ENCODE peak calls at places on chromosomes 13 and 19, in eight cellular contexts. One of them, this sample, is unnamed.

GRCh38 chr13:57630661-57631606 is 610 bp upstream of the PCDH17 start:
- DNase-seq in mucosa of descending colon: no peak
- DNase-seq in right lobe of liver: no peak
- DNase-seq in heart right ventricle: no peak
- DNase-seq in hepatocyte: peak; percentile 35
- DNase-seq in DND-41: no peak
- DNase-seq in A549: no peak
- DNase-seq in kidney epithelial cell: peak; percentile 58
- DNase-seq in this sample: peak; percentile 68

GRCh38 chr13:51032831-51033230 is 78.2 kb downstream of the C13orf42 start:
- DNase-seq in mucosa of descending colon: no peak
- DNase-seq in DND-41: no peak
- DNase-seq in heart right ventricle: no peak
- DNase-seq in A549: no peak
- DNase-seq in hepatocyte: no peak
- DNase-seq in right lobe of liver: no peak
- DNase-seq in kidney epithelial cell: no peak
- DNase-seq in this sample: no peak

GRCh38 chr19:11480081-11480926 is 542 bp downstream of the ELAVL3 start:
- DNase-seq in hepatocyte: no peak
- DNase-seq in mucosa of descending colon: no peak
- DNase-seq in kidney epithelial cell: no peak
- DNase-seq in A549: no peak
- DNase-seq in heart right ventricle: no peak
- DNase-seq in right lobe of liver: no peak
- DNase-seq in DND-41: no peak
- DNase-seq in this sample: no peak

GRCh38 chr19:11446652-11447301 is 11.3 kb downstream of the PRKCSH start:
- DNase-seq in heart right ventricle: peak; percentile 74
- DNase-seq in right lobe of liver: no peak
- DNase-seq in A549: peak; percentile 40
- DNase-seq in hepatocyte: peak; percentile 58
- DNase-seq in DND-41: peak; percentile 40
- DNase-seq in mucosa of descending colon: peak; percentile 70
- DNase-seq in kidney epithelial cell: no peak
- DNase-seq in this sample: peak; percentile 19

GRCh38 chr13:83929147-83929546 is 46.9 kb upstream of the SLITRK1 start:
- DNase-seq in heart right ventricle: no peak
- DNase-seq in DND-41: peak; percentile 51
- DNase-seq in hepatocyte: no peak
- DNase-seq in mucosa of descending colon: no peak
- DNase-seq in A549: no peak
- DNase-seq in right lobe of liver: no peak
- DNase-seq in kidney epithelial cell: no peak
- DNase-seq in this sample: peak; percentile 24

GRCh38 chr13:111206148-111206547 is 91.0 kb downstream of the ARHGEF7 start:
- DNase-seq in mucosa of descending colon: no peak
- DNase-seq in right lobe of liver: no peak
- DNase-seq in hepatocyte: no peak
- DNase-seq in kidney epithelial cell: no peak
- DNase-seq in heart right ventricle: no peak
- DNase-seq in DND-41: no peak
- DNase-seq in A549: no peak
- DNase-seq in this sample: no peak

GRCh38 chr13:110199046-110199831 is 107.7 kb downstream of the COL4A1 start:
- DNase-seq in hepatocyte: no peak
- DNase-seq in mucosa of descending colon: no peak
- DNase-seq in right lobe of liver: peak; percentile 42
- DNase-seq in kidney epithelial cell: no peak
- DNase-seq in heart right ventricle: no peak
- DNase-seq in DND-41: no peak
- DNase-seq in A549: no peak
- DNase-seq in this sample: no peak

GRCh38 chr13:62706035-62706434 is 1290.4 kb upstream of the PCDH20 start:
- DNase-seq in A549: no peak
- DNase-seq in heart right ventricle: no peak
- DNase-seq in DND-41: no peak
- DNase-seq in hepatocyte: no peak
- DNase-seq in mucosa of descending colon: no peak
- DNase-seq in kidney epithelial cell: peak; percentile 9
- DNase-seq in right lobe of liver: no peak
- DNase-seq in this sample: peak; percentile 44

GRCh38 chr13:110524484-110525254 is 36.9 kb downstream of the RAB20 start:
- DNase-seq in mucosa of descending colon: peak; percentile 87
- DNase-seq in right lobe of liver: peak; percentile 94
- DNase-seq in heart right ventricle: peak; percentile 78
- DNase-seq in kidney epithelial cell: no peak
- DNase-seq in DND-41: peak; percentile 6
- DNase-seq in hepatocyte: no peak
- DNase-seq in A549: no peak
- DNase-seq in this sample: peak; percentile 15

GRCh38 chr13:45833663-45834062 is 17.9 kb downstream of the SIAH3 start:
- DNase-seq in kidney epithelial cell: peak; percentile 63
- DNase-seq in hepatocyte: peak; percentile 57
- DNase-seq in heart right ventricle: peak; percentile 43
- DNase-seq in mucosa of descending colon: no peak
- DNase-seq in A549: no peak
- DNase-seq in DND-41: no peak
- DNase-seq in right lobe of liver: no peak
- DNase-seq in this sample: peak; percentile 72

GRCh38 chr13:36430247-36431203 is 1.8 kb upstream of the CCNA1 start:
- DNase-seq in heart right ventricle: peak; percentile 18
- DNase-seq in DND-41: no peak
- DNase-seq in hepatocyte: no peak
- DNase-seq in mucosa of descending colon: no peak
- DNase-seq in kidney epithelial cell: no peak
- DNase-seq in A549: no peak
- DNase-seq in right lobe of liver: no peak
- DNase-seq in this sample: peak; percentile 30

GRCh38 chr19:8319807-8320520 is 1.2 kb downstream of the NDUFA7 start:
- DNase-seq in mucosa of descending colon: no peak
- DNase-seq in kidney epithelial cell: no peak
- DNase-seq in heart right ventricle: no peak
- DNase-seq in right lobe of liver: no peak
- DNase-seq in DND-41: no peak
- DNase-seq in A549: no peak
- DNase-seq in hepatocyte: no peak
- DNase-seq in this sample: no peak

GRCh38 chr19:8320564-8321066 is 560 bp downstream of the NDUFA7 start:
- DNase-seq in mucosa of descending colon: no peak
- DNase-seq in right lobe of liver: no peak
- DNase-seq in A549: no peak
- DNase-seq in hepatocyte: peak; percentile 38
- DNase-seq in kidney epithelial cell: no peak
- DNase-seq in DND-41: peak; percentile 31
- DNase-seq in heart right ventricle: no peak
- DNase-seq in this sample: no peak

GRCh38 chr19:8321760-8322637 is 703 bp downstream of the RPS28 start:
- DNase-seq in mucosa of descending colon: no peak
- DNase-seq in A549: no peak
- DNase-seq in right lobe of liver: no peak
- DNase-seq in heart right ventricle: no peak
- DNase-seq in hepatocyte: no peak
- DNase-seq in kidney epithelial cell: no peak
- DNase-seq in DND-41: peak; percentile 27
- DNase-seq in this sample: no peak

GRCh38 chr19:8322638-8322997 is 1.3 kb downstream of the RPS28 start:
- DNase-seq in mucosa of descending colon: no peak
- DNase-seq in hepatocyte: no peak
- DNase-seq in kidney epithelial cell: no peak
- DNase-seq in A549: no peak
- DNase-seq in right lobe of liver: no peak
- DNase-seq in heart right ventricle: no peak
- DNase-seq in DND-41: no peak
- DNase-seq in this sample: no peak

GRCh38 chr19:8321067-8321759 is at the start of the genes NDUFA7 and RPS28:
- DNase-seq in hepatocyte: peak; percentile 98
- DNase-seq in right lobe of liver: peak; percentile 96
- DNase-seq in A549: peak; percentile 92
- DNase-seq in DND-41: peak; percentile 97
- DNase-seq in kidney epithelial cell: no peak
- DNase-seq in mucosa of descending colon: peak; percentile 98
- DNase-seq in heart right ventricle: peak; percentile 98
- DNase-seq in this sample: peak; percentile 95
- TF ChIP-seq CTCF in hepatocyte: peak; percentile 7
- TF ChIP-seq CTCF in right lobe of liver: peak; percentile 45
- TF ChIP-seq CTCF in A549: no peak
- TF ChIP-seq CTCF in DND-41: peak; percentile 61
- TF ChIP-seq CTCF in kidney epithelial cell: peak; percentile 19
- TF ChIP-seq CTCF in mucosa of descending colon: no peak
- TF ChIP-seq CTCF in heart right ventricle: peak; percentile 34
- TF ChIP-seq CTCF in this sample: no peak

DNA sequence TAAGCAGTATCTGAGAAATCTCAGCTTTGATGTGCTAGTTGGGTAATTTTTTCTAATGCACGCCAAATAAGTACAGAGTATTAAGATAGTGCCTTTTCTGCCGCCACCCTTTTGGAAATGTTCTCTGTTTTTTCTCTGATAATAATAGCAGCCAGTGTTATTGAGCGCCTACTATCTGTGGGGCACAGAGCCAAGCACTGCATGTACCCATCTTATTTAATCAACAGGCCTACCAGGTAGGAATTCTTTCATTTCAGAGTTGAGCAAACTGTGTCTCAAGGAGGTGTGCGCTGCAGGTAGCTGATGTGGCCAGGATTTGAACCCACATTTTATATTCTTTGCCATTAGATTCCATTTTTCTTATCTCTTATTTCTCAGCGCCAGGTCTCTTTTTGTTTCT is 1.4 kb downstream of the EPN1 start:
- DNase-seq in right lobe of liver: peak; percentile 76
- DNase-seq in hepatocyte: no peak
- DNase-seq in A549: no peak
- DNase-seq in DND-41: no peak
- DNase-seq in heart right ventricle: no peak
- DNase-seq in mucosa of descending colon: no peak
- DNase-seq in kidney epithelial cell: no peak
- DNase-seq in this sample: peak; percentile 30
- H3K4me3 ChIP-seq in right lobe of liver: peak overlapping the region; percentile 83
- H3K4me3 ChIP-seq in hepatocyte: peak overlapping the region; percentile 74
- H3K4me3 ChIP-seq in A549: peak overlapping the region; percentile 93
- H3K4me3 ChIP-seq in DND-41: peak overlapping the region; percentile 87
- H3K4me3 ChIP-seq in heart right ventricle: peak overlapping the region; percentile 81
- H3K4me3 ChIP-seq in mucosa of descending colon: no peak overlapping the region
- H3K4me3 ChIP-seq in kidney epithelial cell: no peak overlapping the region
- H3K4me3 ChIP-seq in this sample: peak overlapping the region; percentile 91

GRCh38 chr19:1828279-1829238 is 16.5 kb upstream of the ATP8B3 start:
- DNase-seq in kidney epithelial cell: no peak
- DNase-seq in right lobe of liver: no peak
- DNase-seq in A549: no peak
- DNase-seq in mucosa of descending colon: no peak
- DNase-seq in hepatocyte: no peak
- DNase-seq in DND-41: no peak
- DNase-seq in heart right ventricle: no peak
- DNase-seq in this sample: no peak

GRCh38 chr19:1825909-1826556 is 14.0 kb upstream of the ATP8B3 start:
- DNase-seq in A549: peak; percentile 62
- DNase-seq in DND-41: peak; percentile 79
- DNase-seq in right lobe of liver: peak; percentile 81
- DNase-seq in mucosa of descending colon: peak; percentile 82
- DNase-seq in heart right ventricle: peak; percentile 80
- DNase-seq in hepatocyte: peak; percentile 86
- DNase-seq in kidney epithelial cell: no peak
- DNase-seq in this sample: peak; percentile 63

GRCh38 chr19:1824252-1824622 is 12.2 kb upstream of the ATP8B3 start:
- DNase-seq in heart right ventricle: no peak
- DNase-seq in DND-41: no peak
- DNase-seq in hepatocyte: no peak
- DNase-seq in kidney epithelial cell: no peak
- DNase-seq in A549: no peak
- DNase-seq in mucosa of descending colon: no peak
- DNase-seq in right lobe of liver: no peak
- DNase-seq in this sample: no peak

GRCh38 chr19:1827566-1828278 is 15.6 kb upstream of the ATP8B3 start:
- DNase-seq in right lobe of liver: no peak
- DNase-seq in mucosa of descending colon: no peak
- DNase-seq in A549: no peak
- DNase-seq in kidney epithelial cell: no peak
- DNase-seq in heart right ventricle: no peak
- DNase-seq in DND-41: no peak
- DNase-seq in hepatocyte: no peak
- DNase-seq in this sample: no peak

GRCh38 chr19:1826557-1827521 is 14.8 kb upstream of the ATP8B3 start:
- DNase-seq in hepatocyte: peak; percentile 75
- DNase-seq in kidney epithelial cell: no peak
- DNase-seq in mucosa of descending colon: no peak
- DNase-seq in A549: peak; percentile 36
- DNase-seq in DND-41: no peak
- DNase-seq in right lobe of liver: peak; percentile 75
- DNase-seq in heart right ventricle: no peak
- DNase-seq in this sample: no peak
- TF ChIP-seq CTCF in hepatocyte: no peak
- TF ChIP-seq CTCF in kidney epithelial cell: no peak
- TF ChIP-seq CTCF in mucosa of descending colon: no peak
- TF ChIP-seq CTCF in A549: no peak
- TF ChIP-seq CTCF in DND-41: no peak
- TF ChIP-seq CTCF in right lobe of liver: no peak
- TF ChIP-seq CTCF in heart right ventricle: no peak
- TF ChIP-seq CTCF in this sample: no peak

GRCh38 chr13:40597735-40598365 is 68.6 kb downstream of the FOXO1 start:
- DNase-seq in A549: no peak
- DNase-seq in hepatocyte: no peak
- DNase-seq in DND-41: no peak
- DNase-seq in mucosa of descending colon: no peak
- DNase-seq in right lobe of liver: no peak
- DNase-seq in kidney epithelial cell: no peak
- DNase-seq in heart right ventricle: no peak
- DNase-seq in this sample: peak; percentile 67
- H3K4me3 ChIP-seq in A549: no peak overlapping the region
- H3K4me3 ChIP-seq in hepatocyte: no peak overlapping the region
- H3K4me3 ChIP-seq in DND-41: no peak overlapping the region
- H3K4me3 ChIP-seq in mucosa of descending colon: no peak overlapping the region
- H3K4me3 ChIP-seq in right lobe of liver: no peak overlapping the region
- H3K4me3 ChIP-seq in kidney epithelial cell: no peak overlapping the region
- H3K4me3 ChIP-seq in heart right ventricle: peak overlapping the region; percentile 11
- H3K4me3 ChIP-seq in this sample: peak overlapping the region; percentile 15

GRCh38 chr13:113098163-113098732 is 7.3 kb upstream of the F7 start:
- DNase-seq in DND-41: no peak
- DNase-seq in hepatocyte: no peak
- DNase-seq in heart right ventricle: no peak
- DNase-seq in A549: no peak
- DNase-seq in kidney epithelial cell: no peak
- DNase-seq in right lobe of liver: no peak
- DNase-seq in mucosa of descending colon: no peak
- DNase-seq in this sample: no peak
- TF ChIP-seq CTCF in DND-41: no peak
- TF ChIP-seq CTCF in hepatocyte: no peak
- TF ChIP-seq CTCF in heart right ventricle: no peak
- TF ChIP-seq CTCF in A549: no peak
- TF ChIP-seq CTCF in kidney epithelial cell: no peak
- TF ChIP-seq CTCF in right lobe of liver: no peak
- TF ChIP-seq CTCF in mucosa of descending colon: no peak
- TF ChIP-seq CTCF in this sample: no peak

DNA sequence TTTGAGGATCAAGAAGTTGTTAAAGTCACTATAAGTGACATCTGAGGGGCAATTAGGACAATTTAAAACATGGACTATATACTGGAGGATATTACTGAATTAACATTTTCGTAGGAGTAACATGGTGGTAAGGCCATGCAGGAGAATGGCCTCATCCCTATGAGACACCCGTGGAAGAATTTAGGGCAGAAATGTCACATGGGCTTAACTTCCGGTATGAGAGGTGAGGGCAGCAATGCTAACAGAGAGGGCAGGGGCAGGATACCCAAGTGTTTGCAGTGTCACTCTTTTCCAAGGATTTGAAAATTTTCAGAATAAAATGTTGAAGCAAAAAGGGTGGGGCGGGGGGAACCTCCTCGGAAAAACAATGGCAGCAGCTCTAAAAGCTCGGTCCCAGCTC is 23.6 kb downstream of the RANBP3 start:
- DNase-seq in heart right ventricle: no peak
- DNase-seq in right lobe of liver: no peak
- DNase-seq in mucosa of descending colon: no peak
- DNase-seq in hepatocyte: no peak
- DNase-seq in A549: no peak
- DNase-seq in DND-41: no peak
- DNase-seq in kidney epithelial cell: no peak
- DNase-seq in this sample: no peak
- H3K4me3 ChIP-seq in heart right ventricle: no peak overlapping the region
- H3K4me3 ChIP-seq in right lobe of liver: no peak overlapping the region
- H3K4me3 ChIP-seq in mucosa of descending colon: no peak overlapping the region
- H3K4me3 ChIP-seq in hepatocyte: no peak overlapping the region
- H3K4me3 ChIP-seq in A549: no peak overlapping the region
- H3K4me3 ChIP-seq in DND-41: no peak overlapping the region
- H3K4me3 ChIP-seq in kidney epithelial cell: no peak overlapping the region
- H3K4me3 ChIP-seq in this sample: no peak overlapping the region